ENCODE peak calls at places on chromosomes 2 and 18, in six cellular contexts. Q is fibroblast of lung; E is WERI-Rb-1; M is bronchial epithelial cell; J is CD8-positive, alpha-beta T cell; W is effector memory CD4-positive, alpha-beta T cell. X is an unnamed sample.

GRCh38 chr2:65070856-65071255 is 14.6 kb downstream of the CEP68 start:
- DNase-seq in Q (no peak), E (no peak), M (no peak), J (no peak), W (no peak), X (no peak)

GRCh38 chr2:26588576-26588975 is 52.6 kb downstream of the CIB4 start:
- DNase-seq in Q (no peak), E (peak; percentile 2), M (no peak), J (no peak), W (no peak), X (no peak)

GRCh38 chr18:54263904-54264336 is 5.4 kb upstream of the POLI start:
- DNase-seq in Q (no peak), E (no peak), M (no peak), J (no peak), W (no peak), X (no peak)

GRCh38 chr2:42906557-42907380 is 114.4 kb upstream of the HAAO start:
- DNase-seq in Q (peak; percentile 65), E (peak; percentile 71), M (no peak), J (no peak), W (no peak), X (no peak)

GRCh38 chr2:18119883-18120282 is 241.4 kb downstream of the KCNS3 start:
- DNase-seq in Q (peak; percentile 87), E (no peak), M (no peak), J (no peak), W (no peak), X (no peak)

GRCh38 chr2:207133862-207134519 is 31.8 kb downstream of the KLF7 start:
- DNase-seq in Q (peak; percentile 95), E (peak; percentile 44), M (peak; percentile 81), J (no peak), W (no peak), X (no peak)

GRCh38 chr18:12336887-12337286 is 28.8 kb downstream of the TUBB6 start:
- DNase-seq in Q (peak; percentile 93), E (no peak), M (peak; percentile 86), J (no peak), W (no peak), X (no peak)

GRCh38 chr18:69250305-69251151 is 150.2 kb upstream of the DOK6 start:
- DNase-seq in Q (peak; percentile 70), E (peak; percentile 33), M (peak; percentile 26), J (no peak), W (no peak), X (no peak)

GRCh38 chr2:216424305-216424704 is 12.0 kb downstream of the SMARCAL1 start:
- DNase-seq in Q (no peak), E (no peak), M (no peak), J (no peak), W (no peak), X (no peak)

GRCh38 chr2:168999668-169000213 is 31.4 kb downstream of the ABCB11 start:
- DNase-seq in Q (peak; percentile 35), E (no peak), M (peak; percentile 34), J (no peak), W (no peak), X (no peak)

GRCh38 chr2:121349721-121350401 is 64.9 kb upstream of the TFCP2L1 start:
- DNase-seq in Q (no peak), E (no peak), M (no peak), J (no peak), W (no peak), X (no peak)
- H3K36me3 ChIP-seq in Q (peaks cover 15% of the 10 kb centered on the region), E (peaks cover 63% of the 10 kb centered on the region), M (peaks cover 55% of the 10 kb centered on the region), J (peaks cover 56% of the 10 kb centered on the region), W (peaks cover 85% of the 10 kb centered on the region), X (peaks cover 89% of the 10 kb centered on the region)

GRCh38 chr2:37282746-37283145 is 41.9 kb downstream of the PRKD3 start:
- DNase-seq in Q (peak; percentile 53), E (no peak), M (no peak), J (no peak), W (no peak), X (no peak)
- H3K36me3 ChIP-seq in Q (peaks cover 4% of the 10 kb centered on the region), E (peaks cover 82% of the 10 kb centered on the region), M (no peaks in the 10 kb centered on the region), J (no peaks in the 10 kb centered on the region), W (peaks cover 26% of the 10 kb centered on the region), X (peaks cover 17% of the 10 kb centered on the region)

DNA sequence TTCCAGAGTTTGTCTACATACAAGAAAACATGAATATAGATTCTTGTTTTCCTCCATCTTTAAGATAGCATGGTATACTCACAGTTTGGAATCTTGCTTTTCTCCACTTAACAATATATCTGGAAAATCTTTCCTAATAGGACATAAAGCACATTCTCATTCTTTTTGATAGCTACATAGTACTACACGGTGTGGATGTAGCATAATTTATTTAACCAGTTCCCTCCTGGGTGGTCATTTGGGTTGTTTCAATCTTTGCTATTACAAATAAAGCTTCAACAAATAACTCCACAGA is 19.7 kb downstream of the MXD1 start:
- DNase-seq in Q (no peak), E (no peak), M (no peak), J (no peak), W (no peak), X (no peak)
- H3K36me3 ChIP-seq in Q (peaks cover 4% of the 10 kb centered on the region), E (peaks cover 41% of the 10 kb centered on the region), M (peaks cover 37% of the 10 kb centered on the region), J (peaks cover 39% of the 10 kb centered on the region), W (peaks cover 43% of the 10 kb centered on the region), X (peaks cover 46% of the 10 kb centered on the region)

GRCh38 chr2:10048501-10049171 is 5.3 kb downstream of the KLF11 start:
- DNase-seq in Q (peak; percentile 44), E (no peak), M (peak; percentile 50), J (no peak), W (no peak), X (no peak)

GRCh38 chr2:10043906-10044601 is 704 bp downstream of the KLF11 start:
- DNase-seq in Q (peak; percentile 87), E (peak; percentile 94), M (peak; percentile 75), J (peak; percentile 91), W (peak; percentile 88), X (peak; percentile 90)

GRCh38 chr2:10045561-10046355 is 2.4 kb downstream of the KLF11 start:
- DNase-seq in Q (no peak), E (no peak), M (no peak), J (no peak), W (no peak), X (no peak)

GRCh38 chr2:10046899-10047298 is 3.5 kb downstream of the KLF11 start:
- DNase-seq in Q (no peak), E (no peak), M (no peak), J (no peak), W (no peak), X (no peak)

DNA sequence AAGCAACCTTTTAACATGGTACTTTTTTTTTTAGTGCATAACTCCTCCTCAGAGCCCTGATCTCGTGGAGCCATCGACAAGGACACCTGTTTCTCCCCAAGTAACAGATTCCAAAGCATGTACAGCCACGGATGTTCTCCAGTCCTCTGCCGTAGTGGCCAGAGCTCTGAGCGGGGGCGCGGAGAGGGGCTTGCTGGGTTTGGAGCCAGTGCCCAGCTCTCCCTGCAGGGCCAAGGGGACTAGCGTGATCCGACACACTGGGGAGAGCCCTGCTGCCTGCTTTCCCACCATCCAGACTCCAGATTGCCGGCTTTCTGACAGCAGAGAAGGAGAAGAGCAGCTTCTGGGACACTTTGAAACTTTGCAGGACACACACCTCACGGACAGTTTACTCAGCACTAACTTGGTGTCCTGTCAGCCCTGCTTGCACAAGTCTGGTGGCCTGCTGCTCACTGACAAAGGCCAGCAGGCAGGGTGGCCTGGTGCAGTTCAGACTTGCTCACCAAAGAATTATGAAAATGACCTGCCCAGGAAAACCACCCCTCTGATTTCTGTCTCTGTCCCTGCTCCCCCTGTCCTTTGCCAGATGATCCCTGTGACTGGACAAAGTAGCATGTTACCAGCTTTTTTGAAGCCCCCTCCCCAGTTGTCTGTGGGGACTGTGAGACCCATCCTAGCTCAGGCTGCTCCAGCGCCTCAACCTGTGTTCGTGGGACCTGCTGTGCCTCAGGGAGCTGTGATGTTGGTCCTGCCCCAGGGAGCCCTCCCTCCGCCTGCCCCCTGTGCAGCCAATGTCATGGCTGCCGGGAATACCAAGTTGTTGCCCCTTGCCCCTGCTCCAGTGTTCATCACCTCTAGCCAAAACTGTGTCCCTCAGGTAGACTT is 4.5 kb downstream of the KLF11 start:
- DNase-seq in Q (no peak), E (no peak), M (no peak), J (no peak), W (no peak), X (no peak)
- H3K36me3 ChIP-seq in Q (peaks cover 5% of the 10 kb centered on the region), E (peaks cover 64% of the 10 kb centered on the region), M (peaks cover 15% of the 10 kb centered on the region), J (peaks cover 4% of the 10 kb centered on the region), W (peaks cover 41% of the 10 kb centered on the region), X (peaks cover 36% of the 10 kb centered on the region)

GRCh38 chr2:195457873-195458272 is 199.2 kb upstream of the SLC39A10 start:
- DNase-seq in Q (no peak), E (no peak), M (no peak), J (no peak), W (no peak), X (peak; percentile 23)
- H3K36me3 ChIP-seq in Q (no peaks in the 10 kb centered on the region), E (no peaks in the 10 kb centered on the region), M (no peaks in the 10 kb centered on the region), J (no peaks in the 10 kb centered on the region), W (no peaks in the 10 kb centered on the region), X (no peaks in the 10 kb centered on the region)

X was measured in CD4-positive, CD25-positive, alpha-beta regulatory T cell.